ENCODE peak calls at places on chromosomes 6 and 20, in five cellular contexts. R, J, U, Y and K are unnamed samples.

GRCh38 chr6:30763618-30764489 is 19.5 kb upstream of the IER3 start:
- DNase-seq in R (no peak), J (no peak), U (peak), Y (no peak), K (no peak)

GRCh38 chr20:1277529-1278322 is 11.6 kb downstream of the SNPH start:
- DNase-seq in R (no peak), J (no peak), U (no peak), Y (no peak), K (no peak)

GRCh38 chr6:158506577-158506976 is 53.3 kb upstream of the TMEM181 start:
- DNase-seq in R (no peak), J (no peak), U (peak), Y (no peak), K (no peak)

GRCh38 chr20:62704341-62704948 is 4.2 kb upstream of the NTSR1 start:
- DNase-seq in R (peak), J (no peak), U (peak), Y (peak), K (no peak)

GRCh38 chr6:41687501-41688175 is 47.8 kb downstream of the TFEB start:
- DNase-seq in R (no peak), J (no peak), U (no peak), Y (no peak), K (no peak)

GRCh38 chr6:46293641-46294316 is 123.0 kb upstream of the ENPP5 start:
- DNase-seq in R (no peak), J (no peak), U (no peak), Y (no peak), K (peak)

GRCh38 chr20:8151371-8151770 is 19.3 kb downstream of the PLCB1 start:
- DNase-seq in R (no peak), J (no peak), U (no peak), Y (no peak), K (no peak)

GRCh38 chr6:107704377-107705013 is 119.6 kb downstream of the SCML4 start:
- DNase-seq in R (no peak), J (peak), U (peak), Y (no peak), K (peak)

GRCh38 chr6:70415247-70415646 is 1.9 kb downstream of the FAM135A start:
- DNase-seq in R (no peak), J (no peak), U (no peak), Y (no peak), K (peak)

GRCh38 chr6:32200711-32201475 is 8.4 kb upstream of the GPSM3 start:
- DNase-seq in R (no peak), J (no peak), U (no peak), Y (no peak), K (no peak)

GRCh38 chr6:161658216-161658615 is 384.4 kb upstream of the AGPAT4 start:
- DNase-seq in R (no peak), J (no peak), U (no peak), Y (no peak), K (no peak)

GRCh38 chr6:161663682-161664081 is 389.8 kb upstream of the AGPAT4 start:
- DNase-seq in R (no peak), J (no peak), U (no peak), Y (no peak), K (no peak)

GRCh38 chr6:161660666-161661571 is 387.1 kb upstream of the AGPAT4 start:
- DNase-seq in R (no peak), J (no peak), U (no peak), Y (no peak), K (no peak)
- TF ChIP-seq CTCF in R (no peak), J (no peak), U (no peak), Y (no peak), K (no peak)

GRCh38 chr6:152355166-152355565 is 282.0 kb downstream of the SYNE1 start:
- DNase-seq in R (no peak), J (no peak), U (no peak), Y (no peak), K (no peak)

GRCh38 chr6:152356016-152356415 is 281.1 kb downstream of the SYNE1 start:
- DNase-seq in R (no peak), J (no peak), U (no peak), Y (no peak), K (no peak)

GRCh38 chr6:152360016-152360415 is 277.1 kb downstream of the SYNE1 start:
- DNase-seq in R (no peak), J (no peak), U (no peak), Y (no peak), K (no peak)

GRCh38 chr6:152353440-152353839 is 283.7 kb downstream of the SYNE1 start:
- DNase-seq in R (no peak), J (no peak), U (no peak), Y (no peak), K (no peak)

DNA sequence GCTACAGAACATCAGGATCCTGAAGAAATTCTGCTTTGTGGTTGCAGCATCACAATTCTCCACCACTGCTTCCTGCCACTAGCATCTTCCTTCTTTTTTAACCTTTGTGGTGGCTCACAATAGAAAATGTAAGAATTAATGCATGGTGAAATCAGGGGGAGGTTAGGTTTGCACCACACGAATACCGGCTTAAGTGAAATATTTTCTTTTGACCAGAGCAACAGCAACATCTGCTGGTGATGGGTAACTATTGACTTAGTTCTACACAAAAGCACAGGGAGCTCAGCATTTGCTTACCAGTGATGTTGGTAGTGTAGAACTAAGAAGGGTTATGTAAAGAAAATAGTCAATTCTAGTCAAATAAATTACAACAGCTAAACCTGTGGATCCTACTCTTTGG is 280.5 kb downstream of the SYNE1 start:
- DNase-seq in R (no peak), J (no peak), U (peak), Y (no peak), K (peak)
- TF ChIP-seq CTCF in R (no peak), J (peak), U (peak), Y (peak), K (peak)

GRCh38 chr6:36078159-36078558 is 50.6 kb downstream of the MAPK14 start:
- DNase-seq in R (no peak), J (no peak), U (no peak), Y (no peak), K (no peak)

GRCh38 chr6:36076178-36077088 is 48.8 kb downstream of the MAPK14 start:
- DNase-seq in R (no peak), J (no peak), U (peak), Y (no peak), K (no peak)

GRCh38 chr6:36073587-36073986 is 46.0 kb downstream of the MAPK14 start:
- DNase-seq in R (no peak), J (no peak), U (no peak), Y (no peak), K (no peak)

GRCh38 chr6:36079596-36079995 is 50.7 kb upstream of the MAPK13 start:
- DNase-seq in R (no peak), J (no peak), U (no peak), Y (no peak), K (no peak)

DNA sequence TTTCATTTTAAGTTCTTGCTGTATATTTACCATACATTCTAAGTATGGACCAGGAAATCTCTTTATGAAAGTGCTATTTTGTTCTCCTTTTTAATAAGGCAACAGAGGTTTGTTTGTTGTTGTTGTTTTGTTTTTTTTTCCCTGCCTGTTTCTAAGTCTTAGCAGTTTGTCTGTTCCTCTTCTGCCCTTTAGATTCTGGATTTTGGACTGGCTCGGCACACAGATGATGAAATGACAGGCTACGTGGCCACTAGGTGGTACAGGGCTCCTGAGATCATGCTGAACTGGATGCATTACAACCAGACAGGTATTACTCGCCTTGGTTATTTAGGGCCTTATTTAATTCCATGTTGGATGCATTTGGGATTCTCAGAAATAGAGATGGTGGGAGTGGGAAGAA is 48.0 kb downstream of the MAPK14 start:
- DNase-seq in R (no peak), J (peak), U (no peak), Y (no peak), K (no peak)
- TF ChIP-seq CTCF in R (no peak), J (peak), U (no peak), Y (no peak), K (no peak)

DNA sequence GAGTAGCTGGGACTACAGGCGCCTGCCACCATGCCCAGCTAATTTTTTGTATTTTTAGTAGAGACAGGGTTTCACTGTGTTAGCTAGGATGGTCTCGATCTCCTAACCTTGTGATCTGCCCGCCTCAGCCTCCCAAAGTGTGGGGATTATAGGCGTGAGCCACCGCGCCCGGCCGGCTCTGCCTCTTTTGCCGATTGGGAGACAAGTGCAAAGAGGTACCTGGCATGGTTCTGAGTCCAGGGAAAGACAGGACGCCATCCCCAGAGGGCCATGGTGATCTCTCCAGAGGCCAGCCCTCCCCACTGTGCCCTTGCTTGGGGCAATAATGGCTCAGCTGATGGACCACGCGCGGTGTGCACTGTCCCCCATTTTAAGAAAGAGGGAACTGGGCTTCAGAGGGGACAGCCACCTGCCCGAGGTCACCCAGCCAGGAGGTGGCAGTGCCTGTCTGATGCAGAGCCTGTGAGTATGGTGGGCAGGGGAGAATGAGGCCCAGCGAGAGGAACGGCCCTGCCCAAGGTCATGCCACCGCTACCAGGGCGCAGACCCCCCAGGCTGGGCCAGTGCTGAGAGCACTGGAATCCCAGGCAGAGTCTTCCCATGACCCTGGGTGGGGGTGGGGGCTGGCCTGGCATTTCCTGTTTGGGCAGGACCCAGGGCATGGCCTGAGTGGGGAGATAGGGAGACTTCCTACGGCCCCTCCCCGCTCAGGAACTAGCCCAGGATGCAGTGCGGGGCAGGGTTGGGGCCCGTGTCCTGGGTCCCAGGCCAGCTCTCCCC is 61.0 kb downstream of the SNAI1 start:
- DNase-seq in R (no peak), J (no peak), U (no peak), Y (no peak), K (no peak)
- TF ChIP-seq CTCF in R (no peak), J (no peak), U (no peak), Y (no peak), K (no peak)

DNA sequence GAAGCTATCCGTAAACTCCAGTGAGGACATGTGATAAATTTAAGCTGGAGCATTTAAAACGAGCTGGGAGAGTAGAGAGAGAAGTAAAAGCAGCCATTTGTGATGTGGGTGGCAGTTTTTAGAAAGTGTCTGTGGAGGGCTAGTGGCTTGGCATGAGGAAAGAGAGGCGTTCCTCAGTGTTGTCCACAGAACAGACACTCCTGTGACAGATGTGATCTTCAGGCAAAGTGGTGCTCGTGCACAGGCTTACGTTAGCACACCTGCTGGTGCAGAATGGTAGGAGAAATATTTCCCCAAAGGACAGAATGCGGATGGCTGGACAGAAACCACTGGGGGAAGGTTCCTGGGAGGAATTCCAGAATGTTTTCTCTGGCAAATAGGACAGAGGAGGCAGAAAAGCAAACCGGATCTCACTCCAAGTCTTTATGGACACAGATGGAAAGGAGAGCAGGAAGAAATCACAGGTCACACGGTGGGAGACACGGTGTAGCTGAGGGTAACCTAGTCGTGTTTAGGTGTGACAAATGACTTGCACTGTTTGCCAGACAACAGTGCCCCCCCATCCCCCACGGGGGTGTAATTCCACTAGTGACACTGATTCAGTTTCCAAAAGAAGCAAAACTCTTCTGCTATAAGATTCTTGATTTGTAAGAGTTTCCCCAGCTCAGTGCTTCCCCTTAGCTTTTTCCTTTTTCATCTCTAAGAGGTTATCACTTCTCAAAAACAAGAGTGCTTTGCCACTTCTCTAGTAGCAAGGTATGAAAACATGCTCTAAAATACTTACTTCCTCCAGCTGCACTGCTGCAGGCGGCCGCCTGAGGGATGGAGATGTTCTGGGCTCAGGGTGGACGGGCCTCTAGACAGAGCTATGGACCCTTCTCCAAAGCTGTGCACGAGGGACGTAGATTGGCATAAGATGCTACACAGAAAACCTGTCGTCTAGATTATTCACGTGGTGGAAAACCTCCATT is 293.2 kb downstream of the QKI start:
- DNase-seq in R (no peak), J (peak), U (no peak), Y (no peak), K (peak)
- TF ChIP-seq CTCF in R (no peak), J (peak), U (no peak), Y (no peak), K (no peak)

DNA sequence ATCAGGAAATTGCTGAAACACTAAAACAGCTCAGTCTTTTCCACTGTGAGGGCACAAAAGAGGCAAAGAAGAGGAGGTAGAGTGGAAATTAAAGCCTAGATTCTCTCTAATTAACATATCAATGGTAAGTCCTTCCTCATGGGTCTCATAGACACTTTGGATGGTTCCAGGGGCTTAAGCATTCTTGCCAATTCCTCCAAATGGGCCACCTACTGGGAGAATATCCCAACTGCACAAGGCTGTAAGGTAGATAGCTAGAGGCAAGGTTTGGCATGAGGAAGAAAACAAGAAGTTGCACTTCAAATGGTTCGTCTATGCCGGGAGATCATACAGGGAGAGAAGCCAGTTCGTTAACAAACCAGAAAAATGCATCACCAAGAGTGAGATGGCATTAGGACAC is 107.6 kb upstream of the KHDRBS2 start:
- DNase-seq in R (no peak), J (no peak), U (no peak), Y (no peak), K (no peak)
- TF ChIP-seq CTCF in R (no peak), J (peak), U (no peak), Y (no peak), K (no peak)